ENCODE peak calls at places on chromosomes 12 and 14, in six cellular contexts. One of them, this sample, is unnamed.

GRCh38 chr12:16307843-16308475 is 30.5 kb upstream of the SLC15A5 start:
- DNase-seq in OCI-LY7: no peak
- DNase-seq in effector memory CD4-positive, alpha-beta T cell: no peak
- DNase-seq in HCT116: no peak
- DNase-seq in breast epithelium: no peak
- DNase-seq in HL-60: peak
- DNase-seq in this sample: no peak

GRCh38 chr14:79732911-79733310 is 478.4 kb downstream of the DIO2 start:
- DNase-seq in HCT116: no peak
- DNase-seq in effector memory CD4-positive, alpha-beta T cell: no peak
- DNase-seq in OCI-LY7: no peak
- DNase-seq in breast epithelium: no peak
- DNase-seq in HL-60: no peak
- DNase-seq in this sample: no peak

GRCh38 chr12:93722757-93723567 is 45.8 kb downstream of the CRADD start:
- DNase-seq in HCT116: no peak
- DNase-seq in breast epithelium: no peak
- DNase-seq in HL-60: no peak
- DNase-seq in OCI-LY7: peak
- DNase-seq in effector memory CD4-positive, alpha-beta T cell: no peak
- DNase-seq in this sample: no peak

GRCh38 chr12:110382683-110383082 is 20.8 kb downstream of the ANAPC7 start:
- DNase-seq in breast epithelium: no peak
- DNase-seq in HL-60: no peak
- DNase-seq in HCT116: no peak
- DNase-seq in effector memory CD4-positive, alpha-beta T cell: no peak
- DNase-seq in OCI-LY7: no peak
- DNase-seq in this sample: no peak

GRCh38 chr14:51208982-51209381 is 31.1 kb upstream of the TMX1 start:
- DNase-seq in HL-60: no peak
- DNase-seq in effector memory CD4-positive, alpha-beta T cell: no peak
- DNase-seq in HCT116: no peak
- DNase-seq in breast epithelium: no peak
- DNase-seq in OCI-LY7: no peak
- DNase-seq in this sample: no peak

GRCh38 chr12:123690191-123690840 is 19.4 kb downstream of the TCTN2 start:
- DNase-seq in HL-60: no peak
- DNase-seq in breast epithelium: no peak
- DNase-seq in OCI-LY7: no peak
- DNase-seq in HCT116: no peak
- DNase-seq in effector memory CD4-positive, alpha-beta T cell: no peak
- DNase-seq in this sample: no peak

GRCh38 chr14:24692382-24693352 is 58.7 kb upstream of the GZMB start:
- DNase-seq in HL-60: no peak
- DNase-seq in OCI-LY7: no peak
- DNase-seq in breast epithelium: no peak
- DNase-seq in HCT116: no peak
- DNase-seq in effector memory CD4-positive, alpha-beta T cell: peak
- DNase-seq in this sample: peak

GRCh38 chr14:50340945-50341344 is 28.8 kb downstream of the DMAC2L start:
- DNase-seq in OCI-LY7: peak
- DNase-seq in HL-60: no peak
- DNase-seq in HCT116: no peak
- DNase-seq in breast epithelium: no peak
- DNase-seq in effector memory CD4-positive, alpha-beta T cell: no peak
- DNase-seq in this sample: no peak

GRCh38 chr14:34649344-34649743 is 19.4 kb upstream of the SNX6 start:
- DNase-seq in breast epithelium: no peak
- DNase-seq in OCI-LY7: no peak
- DNase-seq in HCT116: no peak
- DNase-seq in HL-60: no peak
- DNase-seq in effector memory CD4-positive, alpha-beta T cell: no peak
- DNase-seq in this sample: no peak

GRCh38 chr12:6228535-6229223 is 28.5 kb downstream of the CD9 start:
- DNase-seq in OCI-LY7: no peak
- DNase-seq in breast epithelium: no peak
- DNase-seq in HL-60: no peak
- DNase-seq in HCT116: no peak
- DNase-seq in effector memory CD4-positive, alpha-beta T cell: no peak
- DNase-seq in this sample: no peak

GRCh38 chr12:8665729-8666128 is 3.1 kb upstream of the MFAP5 start:
- DNase-seq in breast epithelium: no peak
- DNase-seq in OCI-LY7: no peak
- DNase-seq in HL-60: no peak
- DNase-seq in HCT116: no peak
- DNase-seq in effector memory CD4-positive, alpha-beta T cell: no peak
- DNase-seq in this sample: no peak

GRCh38 chr12:69685810-69686209 is 13.3 kb downstream of the BEST3 start:
- DNase-seq in HL-60: no peak
- DNase-seq in effector memory CD4-positive, alpha-beta T cell: no peak
- DNase-seq in HCT116: no peak
- DNase-seq in OCI-LY7: no peak
- DNase-seq in breast epithelium: no peak
- DNase-seq in this sample: no peak

GRCh38 chr12:24541193-24541871 is 407.6 kb downstream of the BCAT1 start:
- DNase-seq in breast epithelium: no peak
- DNase-seq in OCI-LY7: no peak
- DNase-seq in HCT116: no peak
- DNase-seq in effector memory CD4-positive, alpha-beta T cell: no peak
- DNase-seq in HL-60: no peak
- DNase-seq in this sample: no peak

GRCh38 chr14:24100982-24101494 is 6.9 kb downstream of the PCK2 start:
- DNase-seq in HCT116: no peak
- DNase-seq in breast epithelium: no peak
- DNase-seq in HL-60: no peak
- DNase-seq in effector memory CD4-positive, alpha-beta T cell: no peak
- DNase-seq in OCI-LY7: no peak
- DNase-seq in this sample: no peak

GRCh38 chr12:47820631-47821345 is 1.1 kb upstream of the HDAC7 start:
- DNase-seq in HCT116: peak
- DNase-seq in OCI-LY7: no peak
- DNase-seq in HL-60: peak
- DNase-seq in breast epithelium: peak
- DNase-seq in effector memory CD4-positive, alpha-beta T cell: no peak
- DNase-seq in this sample: no peak

GRCh38 chr14:90544971-90545370 is 148.1 kb downstream of the CALM1 start:
- DNase-seq in breast epithelium: no peak
- DNase-seq in OCI-LY7: no peak
- DNase-seq in HCT116: no peak
- DNase-seq in effector memory CD4-positive, alpha-beta T cell: no peak
- DNase-seq in HL-60: no peak
- DNase-seq in this sample: no peak

GRCh38 chr12:119014368-119014767 is 33.0 kb downstream of the SRRM4 start:
- DNase-seq in effector memory CD4-positive, alpha-beta T cell: no peak
- DNase-seq in HL-60: no peak
- DNase-seq in OCI-LY7: no peak
- DNase-seq in breast epithelium: no peak
- DNase-seq in HCT116: no peak
- DNase-seq in this sample: no peak

GRCh38 chr14:96037891-96038557 is 1.1 kb upstream of the C14orf132 start:
- DNase-seq in effector memory CD4-positive, alpha-beta T cell: no peak
- DNase-seq in OCI-LY7: no peak
- DNase-seq in HL-60: no peak
- DNase-seq in HCT116: peak
- DNase-seq in breast epithelium: no peak
- DNase-seq in this sample: no peak

GRCh38 chr12:26845057-26845666 is 12.2 kb upstream of the ITPR2 start:
- DNase-seq in HCT116: peak
- DNase-seq in effector memory CD4-positive, alpha-beta T cell: no peak
- DNase-seq in breast epithelium: peak
- DNase-seq in OCI-LY7: no peak
- DNase-seq in HL-60: no peak
- DNase-seq in this sample: no peak

GRCh38 chr12:109764123-109764522 is 50.5 kb downstream of the FAM222A start:
- DNase-seq in OCI-LY7: peak
- DNase-seq in HL-60: no peak
- DNase-seq in HCT116: no peak
- DNase-seq in effector memory CD4-positive, alpha-beta T cell: no peak
- DNase-seq in breast epithelium: no peak
- DNase-seq in this sample: no peak

GRCh38 chr12:121230538-121230907 is 20.6 kb downstream of the P2RX4 start:
- DNase-seq in breast epithelium: no peak
- DNase-seq in HCT116: no peak
- DNase-seq in OCI-LY7: no peak
- DNase-seq in effector memory CD4-positive, alpha-beta T cell: no peak
- DNase-seq in HL-60: no peak
- DNase-seq in this sample: no peak

GRCh38 chr12:110930348-110931314 is 10.3 kb upstream of the MYL2 start:
- DNase-seq in effector memory CD4-positive, alpha-beta T cell: no peak
- DNase-seq in HCT116: no peak
- DNase-seq in OCI-LY7: no peak
- DNase-seq in breast epithelium: no peak
- DNase-seq in HL-60: no peak
- DNase-seq in this sample: no peak

DNA sequence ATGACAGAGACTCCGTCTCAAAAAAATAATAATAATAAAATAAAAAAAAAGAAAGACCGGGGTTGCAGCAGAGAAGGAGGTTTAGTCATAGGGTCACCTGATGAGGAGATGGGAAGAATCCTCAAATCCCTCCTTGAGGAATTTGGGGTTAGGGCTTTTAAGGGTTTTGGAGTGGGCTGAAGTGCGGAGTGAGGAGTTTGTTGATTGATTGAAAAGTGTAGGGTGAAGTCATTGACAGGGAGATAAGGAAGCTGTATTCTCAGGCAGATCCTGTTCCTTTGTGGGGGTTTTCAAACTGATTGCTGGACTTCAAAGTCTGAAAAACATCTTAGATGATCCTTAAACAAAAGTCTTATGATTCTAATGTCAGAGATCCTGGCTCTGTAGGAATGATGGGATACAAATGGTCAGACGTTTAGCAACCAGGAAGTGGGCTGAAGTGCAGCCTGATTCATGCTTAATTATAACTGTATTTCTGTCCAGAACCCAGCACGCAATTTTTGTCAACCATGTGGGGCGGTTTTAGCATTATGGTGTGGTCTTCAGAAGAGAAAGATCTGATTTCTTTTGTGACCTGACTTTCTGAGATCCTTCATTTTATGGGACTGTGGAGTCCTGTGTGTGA is 16.0 kb downstream of the FNTB start:
- DNase-seq in breast epithelium: no peak
- DNase-seq in OCI-LY7: no peak
- DNase-seq in HCT116: no peak
- DNase-seq in effector memory CD4-positive, alpha-beta T cell: no peak
- DNase-seq in HL-60: no peak
- DNase-seq in this sample: no peak
- H3K4me3 ChIP-seq in breast epithelium: no peak
- H3K4me3 ChIP-seq in OCI-LY7: no peak
- H3K4me3 ChIP-seq in HCT116: no peak
- H3K4me3 ChIP-seq in effector memory CD4-positive, alpha-beta T cell: no peak
- H3K4me3 ChIP-seq in HL-60: no peak
- H3K4me3 ChIP-seq in this sample: no peak

DNA sequence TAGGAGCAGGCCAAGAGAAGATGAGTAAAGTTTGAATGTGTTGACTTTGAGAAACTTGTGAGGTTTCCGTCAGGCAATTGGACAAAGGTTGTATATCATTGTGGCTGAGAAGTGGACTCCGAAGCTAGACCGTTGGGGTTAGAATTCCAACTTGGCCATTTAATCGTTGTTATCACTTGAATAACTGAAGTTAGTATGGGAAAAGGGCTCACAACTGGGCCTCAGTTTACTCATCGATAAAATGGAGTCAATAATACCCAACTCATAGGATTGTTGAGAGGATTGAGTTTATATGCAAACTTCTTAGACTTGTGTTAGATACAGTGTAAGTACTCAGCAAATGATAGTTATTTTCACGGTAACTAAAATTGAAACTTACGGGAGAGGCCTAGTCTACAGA is 846 bp downstream of the SLIRP start:
- DNase-seq in HL-60: no peak
- DNase-seq in effector memory CD4-positive, alpha-beta T cell: no peak
- DNase-seq in HCT116: no peak
- DNase-seq in OCI-LY7: no peak
- DNase-seq in breast epithelium: no peak
- DNase-seq in this sample: no peak
- H3K4me3 ChIP-seq in HL-60: peak
- H3K4me3 ChIP-seq in effector memory CD4-positive, alpha-beta T cell: peak
- H3K4me3 ChIP-seq in HCT116: peak
- H3K4me3 ChIP-seq in OCI-LY7: peak
- H3K4me3 ChIP-seq in breast epithelium: peak
- H3K4me3 ChIP-seq in this sample: peak

DNA sequence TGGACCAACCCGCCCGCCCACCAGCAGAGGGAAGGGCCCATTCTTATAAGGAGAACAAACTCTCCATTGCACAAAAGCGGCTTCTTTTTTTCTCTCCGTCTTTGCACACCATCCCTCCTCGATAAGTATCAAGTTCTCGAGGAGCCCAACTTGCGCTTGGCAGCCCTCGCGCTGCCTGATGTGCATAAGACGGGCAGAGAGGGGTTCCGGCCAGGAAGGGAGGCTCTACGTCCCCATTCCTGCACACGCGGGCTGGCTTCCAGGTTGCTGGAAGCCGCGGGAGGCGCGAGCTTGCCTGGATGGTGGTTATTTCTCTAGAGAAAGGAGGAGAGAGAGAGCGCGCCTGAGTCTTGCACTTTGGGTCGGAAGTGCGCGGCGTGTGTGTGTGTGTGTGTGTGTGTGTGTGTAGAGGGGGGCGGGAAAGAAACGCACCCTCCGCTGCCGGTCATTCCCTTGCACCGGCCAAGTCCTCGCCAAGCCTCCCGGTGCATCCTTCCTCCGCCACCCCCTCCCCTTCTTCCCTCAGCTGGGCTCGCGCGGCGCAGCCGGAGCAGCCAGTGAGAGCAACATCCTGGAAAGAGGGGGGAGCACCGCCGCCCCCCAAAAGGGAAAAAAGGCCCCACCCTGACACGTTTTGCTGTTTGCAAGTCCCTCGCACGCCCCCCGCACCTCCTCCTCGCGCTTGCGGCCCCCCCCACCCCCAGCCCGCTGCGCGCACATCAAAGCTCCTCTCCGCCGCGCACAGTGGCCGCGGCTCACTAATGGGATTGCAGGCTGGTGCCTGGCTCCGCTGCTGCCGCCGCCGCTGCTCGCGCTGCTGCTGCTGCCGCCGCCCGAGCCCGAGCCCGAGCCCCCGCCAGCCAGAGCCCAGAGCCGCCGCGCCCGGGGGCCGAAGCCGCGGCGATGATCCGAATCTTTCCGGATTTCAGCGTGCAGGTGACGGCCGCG is 4.5 kb upstream of the NPAS3 start:
- DNase-seq in breast epithelium: no peak
- DNase-seq in effector memory CD4-positive, alpha-beta T cell: no peak
- DNase-seq in HCT116: no peak
- DNase-seq in OCI-LY7: no peak
- DNase-seq in HL-60: no peak
- DNase-seq in this sample: no peak
- H3K4me3 ChIP-seq in breast epithelium: peak
- H3K4me3 ChIP-seq in effector memory CD4-positive, alpha-beta T cell: no peak
- H3K4me3 ChIP-seq in HCT116: no peak
- H3K4me3 ChIP-seq in OCI-LY7: no peak
- H3K4me3 ChIP-seq in HL-60: no peak
- H3K4me3 ChIP-seq in this sample: no peak

DNA sequence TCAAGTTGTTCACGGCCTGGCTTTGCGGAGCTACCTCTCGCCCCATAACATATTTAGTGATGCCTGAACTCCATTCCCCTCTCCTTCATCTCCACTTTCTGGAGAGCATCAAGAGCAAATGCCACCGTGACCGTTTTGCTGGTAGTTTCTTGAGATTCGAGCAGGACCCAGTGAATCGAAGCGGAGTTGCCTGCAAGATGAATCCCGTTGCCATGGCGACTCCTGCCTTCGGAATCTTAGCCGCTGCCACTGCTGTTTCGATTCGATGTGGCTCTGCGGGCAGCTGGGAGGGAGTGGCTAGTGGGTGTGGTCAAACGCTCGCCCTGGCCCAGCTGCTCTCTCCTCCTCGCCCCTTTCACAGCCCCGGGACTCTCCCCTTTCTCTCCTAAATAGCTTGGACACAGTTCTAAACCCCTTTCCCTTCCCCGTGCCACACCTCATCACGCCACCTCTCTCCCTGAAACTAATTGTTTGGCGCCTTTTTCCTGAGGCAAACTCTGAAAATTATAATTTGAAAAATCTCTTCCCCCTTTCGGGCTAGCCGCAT is 1.4 kb downstream of the DAAM1 start:
- DNase-seq in HCT116: peak
- DNase-seq in breast epithelium: peak
- DNase-seq in OCI-LY7: peak
- DNase-seq in effector memory CD4-positive, alpha-beta T cell: peak
- DNase-seq in HL-60: peak
- DNase-seq in this sample: peak
- H3K4me3 ChIP-seq in HCT116: peak
- H3K4me3 ChIP-seq in breast epithelium: peak
- H3K4me3 ChIP-seq in OCI-LY7: peak
- H3K4me3 ChIP-seq in effector memory CD4-positive, alpha-beta T cell: peak
- H3K4me3 ChIP-seq in HL-60: peak
- H3K4me3 ChIP-seq in this sample: peak

This sample was measured in CD4-positive, CD25-positive, alpha-beta regulatory T cell.